ENCODE peak calls at places on chromosomes 7 and 10, in four cellular contexts. Z is GM23248; D is CD8-positive, alpha-beta T cell; Y is Peyer's patch. T is an unnamed sample. For H3K4me1, the result is how much of the 10 kb centered on the place peaks cover.

GRCh38 chr10:127424594-127425264 is 124.4 kb upstream of the NPS start:
- DNase-seq in Z (peak), D (no peak), Y (no peak), T (no peak)

GRCh38 chr10:30540286-30540685 is 89.3 kb downstream of the LYZL2 start:
- DNase-seq in Z (peak), D (no peak), Y (no peak), T (no peak)

GRCh38 chr10:37713642-37714041 is 143.8 kb downstream of the ZNF248 start:
- DNase-seq in Z (no peak), D (no peak), Y (no peak), T (no peak)

GRCh38 chr7:156374335-156374734 is 266.2 kb upstream of the RNF32 start:
- DNase-seq in Z (no peak), D (no peak), Y (no peak), T (no peak)

GRCh38 chr7:130856866-130857265 is 122.9 kb upstream of the KLF14 start:
- DNase-seq in Z (no peak), D (no peak), Y (no peak), T (no peak)

GRCh38 chr7:17948503-17949238 is 8.4 kb upstream of the SNX13 start:
- DNase-seq in Z (peak), D (no peak), Y (no peak), T (peak)

GRCh38 chr10:68560201-68560915 is at the start of gene TET1:
- DNase-seq in Z (peak), D (peak), Y (peak), T (no peak)

GRCh38 chr7:81361769-81362168 is 408.1 kb downstream of the HGF start:
- DNase-seq in Z (peak), D (no peak), Y (no peak), T (no peak)

GRCh38 chr10:72308320-72308987 is 34.7 kb downstream of the DDIT4 start:
- DNase-seq in Z (peak), D (no peak), Y (peak), T (peak)

GRCh38 chr10:68576118-68576517 is 16.0 kb downstream of the TET1 start:
- DNase-seq in Z (no peak), D (no peak), Y (no peak), T (no peak)

GRCh38 chr7:39904077-39904486 is 46.0 kb upstream of the CDK13 start:
- DNase-seq in Z (peak), D (no peak), Y (no peak), T (no peak)

GRCh38 chr10:58952747-58953466 is 223.5 kb upstream of the PHYHIPL start:
- DNase-seq in Z (peak), D (no peak), Y (peak), T (peak)

GRCh38 chr7:75943864-75944263 is 28.9 kb downstream of the POR start:
- DNase-seq in Z (peak), D (no peak), Y (peak), T (peak)

GRCh38 chr7:75948179-75948578 is 33.2 kb downstream of the POR start:
- DNase-seq in Z (no peak), D (no peak), Y (no peak), T (no peak)

GRCh38 chr7:75945297-75946168 is 30.6 kb downstream of the POR start:
- DNase-seq in Z (peak), D (no peak), Y (no peak), T (peak)

GRCh38 chr7:75944507-75944906 is 29.6 kb downstream of the POR start:
- DNase-seq in Z (no peak), D (no peak), Y (no peak), T (no peak)

GRCh38 chr7:75946207-75946855 is 31.4 kb downstream of the POR start:
- DNase-seq in Z (no peak), D (no peak), Y (no peak), T (no peak)
- H3K4me1 ChIP-seq in Z (under half), D (under half), Y (under half), T (under half)

DNA sequence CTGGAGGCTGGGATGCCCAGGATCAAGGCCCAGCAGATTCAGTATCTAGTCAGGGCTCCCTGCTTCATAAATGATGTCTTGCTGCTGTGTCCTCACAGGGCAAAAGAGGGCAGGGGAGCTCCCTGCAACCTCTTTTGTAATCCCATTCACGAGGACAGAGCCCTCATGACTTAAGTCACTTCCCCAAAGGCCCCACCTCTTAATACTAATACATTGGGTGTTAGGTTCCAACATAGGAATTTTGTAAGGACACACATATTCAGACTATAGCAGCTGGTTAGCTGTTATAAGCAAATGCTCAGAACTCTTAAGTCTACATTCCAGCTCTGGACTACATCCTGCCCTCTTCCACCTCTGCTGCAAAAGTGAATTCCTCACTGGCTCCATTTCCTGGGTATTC is 63.0 kb downstream of the VOPP1 start:
- DNase-seq in Z (peak), D (no peak), Y (peak), T (no peak)
- H3K4me1 ChIP-seq in Z (under half), D (under half), Y (under half), T (under half)

GRCh38 chr10:24722676-24723385 is 856 bp downstream of the ARHGAP21 start:
- DNase-seq in Z (peak), D (peak), Y (peak), T (peak)

GRCh38 chr10:24718031-24718855 is 5.4 kb downstream of the ARHGAP21 start:
- DNase-seq in Z (peak), D (no peak), Y (no peak), T (no peak)

GRCh38 chr10:24722131-24722675 is 1.5 kb downstream of the ARHGAP21 start:
- DNase-seq in Z (no peak), D (no peak), Y (no peak), T (peak)

GRCh38 chr10:24721254-24722106 is 2.2 kb downstream of the ARHGAP21 start:
- DNase-seq in Z (peak), D (no peak), Y (peak), T (peak)

DNA sequence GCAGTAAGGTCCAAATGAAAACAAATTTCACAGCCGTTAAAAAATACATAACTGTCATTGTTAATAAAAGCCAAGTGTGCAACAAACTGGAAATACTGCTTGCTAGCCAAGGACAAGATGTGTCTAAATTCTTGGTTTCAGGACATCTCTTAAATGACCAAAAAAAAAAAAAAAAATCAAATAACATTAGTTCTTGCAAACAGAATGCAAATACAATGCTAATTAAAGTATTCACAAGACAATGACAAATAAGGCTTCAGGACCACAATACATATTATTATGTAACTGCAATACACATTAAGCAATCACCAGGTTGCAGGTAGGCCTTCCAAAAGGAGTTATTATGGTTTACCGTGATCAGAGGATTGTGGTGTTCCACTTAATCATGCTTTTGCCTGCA is 3.6 kb downstream of the ARHGAP21 start:
- DNase-seq in Z (no peak), D (no peak), Y (no peak), T (peak)
- H3K4me1 ChIP-seq in Z (under half), D (under half), Y (under half), T (under half)

GRCh38 chr10:75140246-75140645 is 28.8 kb downstream of the SAMD8 start:
- DNase-seq in Z (no peak), D (no peak), Y (no peak), T (peak)
- H3K4me1 ChIP-seq in Z (half or more), D (under half), Y (under half), T (under half)

GRCh38 chr7:105691029-105691691 is 109.9 kb upstream of the EFCAB10 start:
- DNase-seq in Z (peak), D (peak), Y (peak), T (peak)
- H3K4me1 ChIP-seq in Z (under half), D (under half), Y (under half), T (under half)

GRCh38 chr10:43458227-43458626 is 21.3 kb downstream of the ZNF487 start:
- DNase-seq in Z (no peak), D (no peak), Y (no peak), T (no peak)

GRCh38 chr10:43448742-43449141 is 11.8 kb downstream of the ZNF487 start:
- DNase-seq in Z (no peak), D (no peak), Y (no peak), T (no peak)

GRCh38 chr10:43452356-43452914 is 15.5 kb downstream of the ZNF487 start:
- DNase-seq in Z (peak), D (no peak), Y (no peak), T (no peak)

DNA sequence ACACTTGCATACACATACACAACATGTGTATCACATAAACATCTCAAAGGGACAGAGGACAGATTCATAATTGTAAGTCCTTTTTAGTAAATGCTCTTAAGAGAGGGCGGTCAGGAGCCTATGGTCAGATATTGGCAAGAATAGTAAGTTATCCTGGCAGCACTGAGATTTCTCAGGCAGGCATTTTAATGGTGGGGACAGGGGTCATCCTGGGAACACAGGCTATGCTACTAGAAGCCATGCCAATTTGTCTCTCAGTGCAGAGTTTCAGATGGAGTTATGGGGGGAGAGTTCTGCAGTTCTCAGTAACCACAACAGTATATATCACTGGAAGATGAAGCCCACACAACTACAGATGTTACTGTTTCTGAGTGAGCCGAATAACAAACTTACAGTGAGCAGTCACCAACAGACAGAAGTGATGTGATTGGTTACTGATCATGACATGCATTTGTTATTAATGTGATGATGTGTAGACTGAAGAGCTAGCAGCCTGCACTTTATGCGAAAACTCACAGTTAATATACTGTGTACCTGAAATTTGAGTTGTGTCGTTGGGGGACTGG is 16.4 kb downstream of the ZNF487 start:
- DNase-seq in Z (peak), D (no peak), Y (no peak), T (no peak)
- H3K4me1 ChIP-seq in Z (under half), D (half or more), Y (under half), T (under half)

GRCh38 chr10:114653926-114654325 is 4.1 kb downstream of the ABLIM1 start:
- DNase-seq in Z (no peak), D (no peak), Y (no peak), T (no peak)
- H3K4me1 ChIP-seq in Z (under half), D (under half), Y (under half), T (under half)

GRCh38 chr10:110524864-110525242 is 27.1 kb downstream of the DUSP5 start:
- DNase-seq in Z (no peak), D (no peak), Y (no peak), T (no peak)
- H3K4me1 ChIP-seq in Z (half or more), D (under half), Y (under half), T (under half)

GRCh38 chr10:2881720-2882459 is 185.5 kb upstream of the PFKP start:
- DNase-seq in Z (no peak), D (no peak), Y (no peak), T (no peak)
- H3K4me1 ChIP-seq in Z (under half), D (under half), Y (under half), T (under half)

T was measured in small intestine.